ENCODE peak calls at places on chromosome 13, in nine cellular contexts. One of them, this sample, is unnamed.

GRCh38 chr13:82654851-82655517 is 1227.3 kb downstream of the SLITRK1 start:
- DNase-seq in HT1080: peak; percentile 26
- DNase-seq in stimulated activated CD8-positive, alpha-beta memory T cell treated with anti-CD3 and anti-CD28 coated beads, Interleukin-15, amount 100 ng/mL, for 24 hours: no peak
- DNase-seq in SIG-M5: no peak
- DNase-seq in epithelial cell of esophagus: peak; percentile 83
- DNase-seq in progenitor cell of endocrine pancreas: no peak
- DNase-seq in NCI-H1105 treated with DMSO at 0.1 percent for 48 hours: no peak
- DNase-seq in RCC 7860: no peak
- DNase-seq in nucleus accumbens: no peak
- DNase-seq in this sample: no peak

GRCh38 chr13:98549006-98549727 is 27.7 kb downstream of the STK24 start:
- DNase-seq in HT1080: peak; percentile 71
- DNase-seq in stimulated activated CD8-positive, alpha-beta memory T cell treated with anti-CD3 and anti-CD28 coated beads, Interleukin-15, amount 100 ng/mL, for 24 hours: no peak
- DNase-seq in SIG-M5: peak; percentile 29
- DNase-seq in epithelial cell of esophagus: peak; percentile 86
- DNase-seq in progenitor cell of endocrine pancreas: no peak
- DNase-seq in NCI-H1105 treated with DMSO at 0.1 percent for 48 hours: no peak
- DNase-seq in RCC 7860: no peak
- DNase-seq in nucleus accumbens: no peak
- DNase-seq in this sample: no peak

GRCh38 chr13:26011996-26012688 is 39.7 kb downstream of the SHISA2 start:
- DNase-seq in HT1080: no peak
- DNase-seq in stimulated activated CD8-positive, alpha-beta memory T cell treated with anti-CD3 and anti-CD28 coated beads, Interleukin-15, amount 100 ng/mL, for 24 hours: peak; percentile 6
- DNase-seq in SIG-M5: no peak
- DNase-seq in epithelial cell of esophagus: no peak
- DNase-seq in progenitor cell of endocrine pancreas: no peak
- DNase-seq in NCI-H1105 treated with DMSO at 0.1 percent for 48 hours: no peak
- DNase-seq in RCC 7860: no peak
- DNase-seq in nucleus accumbens: peak; percentile 50
- DNase-seq in this sample: no peak

GRCh38 chr13:112329376-112329775 is 46.8 kb upstream of the SPACA7 start:
- DNase-seq in HT1080: no peak
- DNase-seq in stimulated activated CD8-positive, alpha-beta memory T cell treated with anti-CD3 and anti-CD28 coated beads, Interleukin-15, amount 100 ng/mL, for 24 hours: no peak
- DNase-seq in SIG-M5: no peak
- DNase-seq in epithelial cell of esophagus: no peak
- DNase-seq in progenitor cell of endocrine pancreas: no peak
- DNase-seq in NCI-H1105 treated with DMSO at 0.1 percent for 48 hours: no peak
- DNase-seq in RCC 7860: no peak
- DNase-seq in nucleus accumbens: no peak
- DNase-seq in this sample: no peak

GRCh38 chr13:30735025-30735967 is at the start of gene ALOX5AP:
- DNase-seq in HT1080: no peak
- DNase-seq in stimulated activated CD8-positive, alpha-beta memory T cell treated with anti-CD3 and anti-CD28 coated beads, Interleukin-15, amount 100 ng/mL, for 24 hours: no peak
- DNase-seq in SIG-M5: peak; percentile 86
- DNase-seq in epithelial cell of esophagus: no peak
- DNase-seq in progenitor cell of endocrine pancreas: no peak
- DNase-seq in NCI-H1105 treated with DMSO at 0.1 percent for 48 hours: no peak
- DNase-seq in RCC 7860: no peak
- DNase-seq in nucleus accumbens: no peak
- DNase-seq in this sample: no peak

GRCh38 chr13:42532561-42533335 is 41.2 kb upstream of the TNFSF11 start:
- DNase-seq in HT1080: no peak
- DNase-seq in stimulated activated CD8-positive, alpha-beta memory T cell treated with anti-CD3 and anti-CD28 coated beads, Interleukin-15, amount 100 ng/mL, for 24 hours: no peak
- DNase-seq in SIG-M5: no peak
- DNase-seq in epithelial cell of esophagus: no peak
- DNase-seq in progenitor cell of endocrine pancreas: no peak
- DNase-seq in NCI-H1105 treated with DMSO at 0.1 percent for 48 hours: no peak
- DNase-seq in RCC 7860: no peak
- DNase-seq in nucleus accumbens: no peak
- DNase-seq in this sample: no peak

GRCh38 chr13:107339209-107339608 is 771.3 kb upstream of the ARGLU1 start:
- DNase-seq in HT1080: peak; percentile 61
- DNase-seq in stimulated activated CD8-positive, alpha-beta memory T cell treated with anti-CD3 and anti-CD28 coated beads, Interleukin-15, amount 100 ng/mL, for 24 hours: no peak
- DNase-seq in SIG-M5: no peak
- DNase-seq in epithelial cell of esophagus: peak; percentile 35
- DNase-seq in progenitor cell of endocrine pancreas: no peak
- DNase-seq in NCI-H1105 treated with DMSO at 0.1 percent for 48 hours: no peak
- DNase-seq in RCC 7860: peak; percentile 32
- DNase-seq in nucleus accumbens: no peak
- DNase-seq in this sample: no peak

GRCh38 chr13:47277774-47278173 is 380.9 kb upstream of the HTR2A start:
- DNase-seq in HT1080: no peak
- DNase-seq in stimulated activated CD8-positive, alpha-beta memory T cell treated with anti-CD3 and anti-CD28 coated beads, Interleukin-15, amount 100 ng/mL, for 24 hours: no peak
- DNase-seq in SIG-M5: no peak
- DNase-seq in epithelial cell of esophagus: peak; percentile 67
- DNase-seq in progenitor cell of endocrine pancreas: no peak
- DNase-seq in NCI-H1105 treated with DMSO at 0.1 percent for 48 hours: no peak
- DNase-seq in RCC 7860: no peak
- DNase-seq in nucleus accumbens: no peak
- DNase-seq in this sample: no peak

GRCh38 chr13:66855110-66855509 is 375.0 kb downstream of the PCDH9 start:
- DNase-seq in HT1080: no peak
- DNase-seq in stimulated activated CD8-positive, alpha-beta memory T cell treated with anti-CD3 and anti-CD28 coated beads, Interleukin-15, amount 100 ng/mL, for 24 hours: no peak
- DNase-seq in SIG-M5: no peak
- DNase-seq in epithelial cell of esophagus: peak; percentile 70
- DNase-seq in progenitor cell of endocrine pancreas: no peak
- DNase-seq in NCI-H1105 treated with DMSO at 0.1 percent for 48 hours: no peak
- DNase-seq in RCC 7860: no peak
- DNase-seq in nucleus accumbens: no peak
- DNase-seq in this sample: no peak

GRCh38 chr13:34243396-34243795 is 425.4 kb downstream of the RFC3 start:
- DNase-seq in HT1080: no peak
- DNase-seq in stimulated activated CD8-positive, alpha-beta memory T cell treated with anti-CD3 and anti-CD28 coated beads, Interleukin-15, amount 100 ng/mL, for 24 hours: no peak
- DNase-seq in SIG-M5: no peak
- DNase-seq in epithelial cell of esophagus: no peak
- DNase-seq in progenitor cell of endocrine pancreas: no peak
- DNase-seq in NCI-H1105 treated with DMSO at 0.1 percent for 48 hours: no peak
- DNase-seq in RCC 7860: no peak
- DNase-seq in nucleus accumbens: peak; percentile 2
- DNase-seq in this sample: no peak

GRCh38 chr13:111040821-111041220 is 74.3 kb upstream of the ARHGEF7 start:
- DNase-seq in HT1080: no peak
- DNase-seq in stimulated activated CD8-positive, alpha-beta memory T cell treated with anti-CD3 and anti-CD28 coated beads, Interleukin-15, amount 100 ng/mL, for 24 hours: no peak
- DNase-seq in SIG-M5: no peak
- DNase-seq in epithelial cell of esophagus: no peak
- DNase-seq in progenitor cell of endocrine pancreas: no peak
- DNase-seq in NCI-H1105 treated with DMSO at 0.1 percent for 48 hours: no peak
- DNase-seq in RCC 7860: no peak
- DNase-seq in nucleus accumbens: no peak
- DNase-seq in this sample: no peak

GRCh38 chr13:109657395-109657794 is 129.0 kb downstream of the IRS2 start:
- DNase-seq in HT1080: no peak
- DNase-seq in stimulated activated CD8-positive, alpha-beta memory T cell treated with anti-CD3 and anti-CD28 coated beads, Interleukin-15, amount 100 ng/mL, for 24 hours: no peak
- DNase-seq in SIG-M5: no peak
- DNase-seq in epithelial cell of esophagus: no peak
- DNase-seq in progenitor cell of endocrine pancreas: no peak
- DNase-seq in NCI-H1105 treated with DMSO at 0.1 percent for 48 hours: no peak
- DNase-seq in RCC 7860: no peak
- DNase-seq in nucleus accumbens: no peak
- DNase-seq in this sample: no peak

GRCh38 chr13:42777476-42777875 is 3.9 kb upstream of the FAM216B start:
- DNase-seq in HT1080: no peak
- DNase-seq in stimulated activated CD8-positive, alpha-beta memory T cell treated with anti-CD3 and anti-CD28 coated beads, Interleukin-15, amount 100 ng/mL, for 24 hours: no peak
- DNase-seq in SIG-M5: no peak
- DNase-seq in epithelial cell of esophagus: no peak
- DNase-seq in progenitor cell of endocrine pancreas: no peak
- DNase-seq in NCI-H1105 treated with DMSO at 0.1 percent for 48 hours: no peak
- DNase-seq in RCC 7860: no peak
- DNase-seq in nucleus accumbens: no peak
- DNase-seq in this sample: no peak

GRCh38 chr13:26500618-26501320 is 56.7 kb upstream of the WASF3 start:
- DNase-seq in HT1080: peak; percentile 21
- DNase-seq in stimulated activated CD8-positive, alpha-beta memory T cell treated with anti-CD3 and anti-CD28 coated beads, Interleukin-15, amount 100 ng/mL, for 24 hours: no peak
- DNase-seq in SIG-M5: no peak
- DNase-seq in epithelial cell of esophagus: no peak
- DNase-seq in progenitor cell of endocrine pancreas: no peak
- DNase-seq in NCI-H1105 treated with DMSO at 0.1 percent for 48 hours: no peak
- DNase-seq in RCC 7860: no peak
- DNase-seq in nucleus accumbens: no peak
- DNase-seq in this sample: no peak

GRCh38 chr13:57557979-57558529 is 73.5 kb upstream of the PCDH17 start:
- DNase-seq in HT1080: peak; percentile 34
- DNase-seq in stimulated activated CD8-positive, alpha-beta memory T cell treated with anti-CD3 and anti-CD28 coated beads, Interleukin-15, amount 100 ng/mL, for 24 hours: no peak
- DNase-seq in SIG-M5: no peak
- DNase-seq in epithelial cell of esophagus: peak; percentile 11
- DNase-seq in progenitor cell of endocrine pancreas: no peak
- DNase-seq in NCI-H1105 treated with DMSO at 0.1 percent for 48 hours: peak; percentile 23
- DNase-seq in RCC 7860: peak; percentile 6
- DNase-seq in nucleus accumbens: no peak
- DNase-seq in this sample: no peak

GRCh38 chr13:113729329-113730019 is 29.6 kb upstream of the TMEM255B start:
- DNase-seq in HT1080: no peak
- DNase-seq in stimulated activated CD8-positive, alpha-beta memory T cell treated with anti-CD3 and anti-CD28 coated beads, Interleukin-15, amount 100 ng/mL, for 24 hours: no peak
- DNase-seq in SIG-M5: no peak
- DNase-seq in epithelial cell of esophagus: no peak
- DNase-seq in progenitor cell of endocrine pancreas: no peak
- DNase-seq in NCI-H1105 treated with DMSO at 0.1 percent for 48 hours: no peak
- DNase-seq in RCC 7860: no peak
- DNase-seq in nucleus accumbens: no peak
- DNase-seq in this sample: no peak

GRCh38 chr13:114134944-114135610 is 2.7 kb upstream of the RASA3 start:
- DNase-seq in HT1080: no peak
- DNase-seq in stimulated activated CD8-positive, alpha-beta memory T cell treated with anti-CD3 and anti-CD28 coated beads, Interleukin-15, amount 100 ng/mL, for 24 hours: no peak
- DNase-seq in SIG-M5: no peak
- DNase-seq in epithelial cell of esophagus: no peak
- DNase-seq in progenitor cell of endocrine pancreas: no peak
- DNase-seq in NCI-H1105 treated with DMSO at 0.1 percent for 48 hours: no peak
- DNase-seq in RCC 7860: no peak
- DNase-seq in nucleus accumbens: no peak
- DNase-seq in this sample: no peak

GRCh38 chr13:113990321-113990837 is 16.5 kb upstream of the C13orf46 start:
- DNase-seq in HT1080: no peak
- DNase-seq in stimulated activated CD8-positive, alpha-beta memory T cell treated with anti-CD3 and anti-CD28 coated beads, Interleukin-15, amount 100 ng/mL, for 24 hours: no peak
- DNase-seq in SIG-M5: no peak
- DNase-seq in epithelial cell of esophagus: no peak
- DNase-seq in progenitor cell of endocrine pancreas: no peak
- DNase-seq in NCI-H1105 treated with DMSO at 0.1 percent for 48 hours: no peak
- DNase-seq in RCC 7860: no peak
- DNase-seq in nucleus accumbens: no peak
- DNase-seq in this sample: no peak

GRCh38 chr13:30145709-30146367 is 161.5 kb downstream of the KATNAL1 start:
- DNase-seq in HT1080: no peak
- DNase-seq in stimulated activated CD8-positive, alpha-beta memory T cell treated with anti-CD3 and anti-CD28 coated beads, Interleukin-15, amount 100 ng/mL, for 24 hours: no peak
- DNase-seq in SIG-M5: no peak
- DNase-seq in epithelial cell of esophagus: no peak
- DNase-seq in progenitor cell of endocrine pancreas: no peak
- DNase-seq in NCI-H1105 treated with DMSO at 0.1 percent for 48 hours: no peak
- DNase-seq in RCC 7860: no peak
- DNase-seq in nucleus accumbens: no peak
- DNase-seq in this sample: no peak

GRCh38 chr13:45300190-45300985 is 40.6 kb downstream of the TPT1 start:
- DNase-seq in HT1080: no peak
- DNase-seq in stimulated activated CD8-positive, alpha-beta memory T cell treated with anti-CD3 and anti-CD28 coated beads, Interleukin-15, amount 100 ng/mL, for 24 hours: no peak
- DNase-seq in SIG-M5: no peak
- DNase-seq in epithelial cell of esophagus: no peak
- DNase-seq in progenitor cell of endocrine pancreas: no peak
- DNase-seq in NCI-H1105 treated with DMSO at 0.1 percent for 48 hours: no peak
- DNase-seq in RCC 7860: no peak
- DNase-seq in nucleus accumbens: no peak
- DNase-seq in this sample: no peak

GRCh38 chr13:30618938-30619289 is 1.2 kb downstream of the USPL1 start:
- DNase-seq in HT1080: no peak
- DNase-seq in stimulated activated CD8-positive, alpha-beta memory T cell treated with anti-CD3 and anti-CD28 coated beads, Interleukin-15, amount 100 ng/mL, for 24 hours: no peak
- DNase-seq in SIG-M5: no peak
- DNase-seq in epithelial cell of esophagus: no peak
- DNase-seq in progenitor cell of endocrine pancreas: no peak
- DNase-seq in NCI-H1105 treated with DMSO at 0.1 percent for 48 hours: no peak
- DNase-seq in RCC 7860: no peak
- DNase-seq in nucleus accumbens: no peak
- DNase-seq in this sample: no peak

GRCh38 chr13:111632906-111633305 is 312.5 kb downstream of the TEX29 start:
- DNase-seq in HT1080: no peak
- DNase-seq in stimulated activated CD8-positive, alpha-beta memory T cell treated with anti-CD3 and anti-CD28 coated beads, Interleukin-15, amount 100 ng/mL, for 24 hours: no peak
- DNase-seq in SIG-M5: no peak
- DNase-seq in epithelial cell of esophagus: no peak
- DNase-seq in progenitor cell of endocrine pancreas: no peak
- DNase-seq in NCI-H1105 treated with DMSO at 0.1 percent for 48 hours: no peak
- DNase-seq in RCC 7860: no peak
- DNase-seq in nucleus accumbens: no peak
- DNase-seq in this sample: no peak

GRCh38 chr13:94178625-94179244 is 300.7 kb downstream of the DCT start:
- DNase-seq in HT1080: no peak
- DNase-seq in stimulated activated CD8-positive, alpha-beta memory T cell treated with anti-CD3 and anti-CD28 coated beads, Interleukin-15, amount 100 ng/mL, for 24 hours: no peak
- DNase-seq in SIG-M5: no peak
- DNase-seq in epithelial cell of esophagus: no peak
- DNase-seq in progenitor cell of endocrine pancreas: no peak
- DNase-seq in NCI-H1105 treated with DMSO at 0.1 percent for 48 hours: no peak
- DNase-seq in RCC 7860: no peak
- DNase-seq in nucleus accumbens: no peak
- DNase-seq in this sample: no peak

This sample was measured in NCI-H1694 treated with DMSO at 0.1 percent for 48 hours.